ENCODE peak calls at places on chromosomes 5 and 9, in four cellular contexts. T is brain microvascular endothelial cell, P is fibroblast of lung, Y is IMR-90. K is an unnamed sample.

GRCh38 chr5:128446-128845 is 36.5 kb downstream of the PLEKHG4B start:
- DNase-seq in T (no peak), P (peak), Y (no peak), K (no peak)

GRCh38 chr5:54360089-54360488 is 49.7 kb upstream of the ARL15 start:
- DNase-seq in T (peak), P (peak), Y (peak), K (no peak)

GRCh38 chr9:115981011-115981410 is 172.6 kb upstream of the PAPPA start:
- DNase-seq in T (no peak), P (no peak), Y (no peak), K (no peak)

GRCh38 chr5:140000332-140000731 is 42.8 kb downstream of the NRG2 start:
- DNase-seq in T (no peak), P (no peak), Y (no peak), K (no peak)

GRCh38 chr9:80410106-80410505 is 838.3 kb downstream of the TLE4 start:
- DNase-seq in T (peak), P (peak), Y (no peak), K (no peak)

GRCh38 chr5:1553642-1554409 is 30.1 kb upstream of the LPCAT1 start:
- DNase-seq in T (no peak), P (no peak), Y (no peak), K (no peak)

GRCh38 chr9:100937377-100937776 is 91.2 kb upstream of the PLPPR1 start:
- DNase-seq in T (no peak), P (no peak), Y (no peak), K (no peak)

GRCh38 chr9:88076286-88077070 is 61.8 kb downstream of the SPATA31C2 start:
- DNase-seq in T (peak), P (peak), Y (peak), K (no peak)

GRCh38 chr5:90528704-90529233 is 615 bp downstream of the LYSMD3 start:
- DNase-seq in T (no peak), P (peak), Y (peak), K (no peak)

GRCh38 chr5:148403344-148403743 is 19.6 kb downstream of the FBXO38 start:
- DNase-seq in T (no peak), P (no peak), Y (no peak), K (no peak)

GRCh38 chr9:84111726-84112125 is 131.1 kb downstream of the RMI1 start:
- DNase-seq in T (no peak), P (peak), Y (no peak), K (no peak)

GRCh38 chr5:138559937-138560336 is 15.3 kb downstream of the HSPA9 start:
- DNase-seq in T (no peak), P (no peak), Y (no peak), K (no peak)

GRCh38 chr5:92909545-92909962 is 671.5 kb downstream of the NR2F1-AS1 start:
- DNase-seq in T (peak), P (peak), Y (peak), K (no peak)

GRCh38 chr5:157303667-157304327 is 37.9 kb downstream of the CYFIP2 start:
- DNase-seq in T (no peak), P (no peak), Y (no peak), K (no peak)

GRCh38 chr9:135230817-135231520 is 143.5 kb downstream of the OLFM1 start:
- DNase-seq in T (no peak), P (no peak), Y (no peak), K (no peak)

GRCh38 chr5:135386096-135386495 is 12.9 kb downstream of the MACROH2A1 start:
- DNase-seq in T (no peak), P (peak), Y (peak), K (no peak)

GRCh38 chr9:121252104-121252851 is 15.7 kb upstream of the GSN start:
- DNase-seq in T (no peak), P (no peak), Y (no peak), K (no peak)

GRCh38 chr9:3732077-3733038 is 206.6 kb upstream of the RFX3 start:
- DNase-seq in T (peak), P (peak), Y (peak), K (peak)

GRCh38 chr9:76901801-76902200 is 4.1 kb downstream of the PRUNE2 start:
- DNase-seq in T (no peak), P (no peak), Y (no peak), K (no peak)

GRCh38 chr9:76905661-76905983 is 292 bp downstream of the PRUNE2 start:
- DNase-seq in T (no peak), P (peak), Y (no peak), K (no peak)

GRCh38 chr9:104091708-104092107 is 2.4 kb upstream of the SMC2 start:
- DNase-seq in T (peak), P (peak), Y (peak), K (no peak)
- TF ChIP-seq CTCF in T (peak), P (peak), Y (peak), K (no peak)

DNA sequence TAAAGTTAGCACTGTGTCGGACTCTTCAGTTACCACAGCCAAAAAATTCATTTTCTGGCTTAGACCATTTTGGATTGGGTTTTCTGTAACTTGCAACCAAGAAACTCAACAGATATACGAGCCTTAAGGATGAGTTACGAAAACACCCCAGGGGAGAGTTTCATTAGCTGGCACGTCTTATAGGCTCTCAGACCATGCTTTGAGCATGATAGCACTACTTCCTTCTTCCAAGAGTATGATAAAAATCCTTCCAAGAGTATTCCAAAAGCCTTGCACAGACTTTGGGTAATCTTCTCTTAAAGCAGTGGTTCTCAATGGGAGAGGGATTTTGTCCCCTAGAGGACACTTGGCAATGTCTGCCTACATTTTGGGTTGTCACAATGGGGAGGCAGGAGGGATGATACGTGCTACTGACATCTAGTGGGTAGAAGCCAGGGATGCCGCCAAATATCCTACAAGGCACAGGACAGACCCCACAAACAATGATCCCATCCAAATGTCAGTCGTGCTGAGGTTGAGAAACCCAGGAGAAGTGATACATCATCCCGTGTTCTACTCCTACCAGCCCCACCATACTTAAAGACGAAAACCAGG is 64.8 kb downstream of the SMIM23 start:
- DNase-seq in T (peak), P (no peak), Y (no peak), K (no peak)
- TF ChIP-seq CTCF in T (peak), P (no peak), Y (peak), K (no peak)

DNA sequence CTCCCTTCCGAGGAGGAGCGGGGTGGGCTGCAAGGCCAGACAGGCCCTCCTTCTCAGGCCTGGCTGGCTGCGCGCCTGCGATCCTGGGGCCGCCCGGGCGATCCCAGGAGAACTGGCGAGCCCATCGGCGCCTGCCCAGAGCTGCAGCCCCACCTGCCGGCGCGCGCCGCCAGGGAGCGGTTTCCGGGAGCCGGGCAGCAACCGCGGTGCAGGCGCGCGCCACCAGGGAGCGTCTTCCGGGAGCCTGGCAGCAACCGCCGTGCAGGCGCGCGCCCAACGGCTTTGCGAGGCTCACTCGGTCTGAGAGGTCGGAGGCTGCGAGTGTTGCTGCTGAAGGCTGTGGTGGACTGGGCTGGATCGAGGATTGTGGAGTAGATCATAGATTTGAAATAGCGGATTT is 668.7 kb downstream of the SPATA31A6 start:
- DNase-seq in T (no peak), P (peak), Y (no peak), K (no peak)
- TF ChIP-seq CTCF in T (no peak), P (no peak), Y (no peak), K (peak)

GRCh38 chr9:106023455-106023854 is 329.1 kb downstream of the TMEM38B start:
- DNase-seq in T (no peak), P (no peak), Y (no peak), K (no peak)

GRCh38 chr9:106019702-106020101 is 325.4 kb downstream of the TMEM38B start:
- DNase-seq in T (no peak), P (no peak), Y (no peak), K (no peak)

GRCh38 chr9:106025449-106025848 is 331.1 kb downstream of the TMEM38B start:
- DNase-seq in T (no peak), P (no peak), Y (no peak), K (no peak)
- TF ChIP-seq CTCF in T (peak), P (no peak), Y (no peak), K (no peak)

GRCh38 chr5:132753135-132753987 is 6.1 kb downstream of the CCNI2 start:
- DNase-seq in T (no peak), P (no peak), Y (no peak), K (no peak)
- TF ChIP-seq CTCF in T (peak), P (peak), Y (peak), K (peak)

K was measured in AG04449.